ENCODE peak calls at places on chromosomes 7 and 10, in four cellular contexts. P is fibroblast of the aortic adventitia, E is neural crest cell, N is glutamatergic neuron. H is an unnamed sample.

GRCh38 chr7:151709141-151710038 is 167.5 kb downstream of the PRKAG2 start:
- DNase-seq in P (peak; percentile 40), E (no peak), N (no peak), H (no peak)

GRCh38 chr10:76036410-76036940 is 605.1 kb downstream of the LRMDA start:
- DNase-seq in P (peak; percentile 81), E (peak; percentile 77), N (peak; percentile 79), H (peak; percentile 81)

GRCh38 chr7:110418651-110419270 is 672.2 kb upstream of the LRRN3 start:
- DNase-seq in P (no peak), E (no peak), N (no peak), H (no peak)

GRCh38 chr7:112132123-112132694 is 74.0 kb downstream of the DOCK4 start:
- DNase-seq in P (no peak), E (no peak), N (no peak), H (no peak)

GRCh38 chr7:4216016-4216415 is 466.1 kb upstream of the FOXK1 start:
- DNase-seq in P (no peak), E (no peak), N (no peak), H (no peak)

GRCh38 chr7:92763636-92764423 is 72.5 kb downstream of the CDK6 start:
- DNase-seq in P (peak; percentile 44), E (no peak), N (no peak), H (no peak)

GRCh38 chr10:133308431-133309110 is at the start of the genes TUBGCP2 and ZNF511:
- DNase-seq in P (peak; percentile 80), E (peak; percentile 78), N (peak; percentile 90), H (peak; percentile 88)

GRCh38 chr7:47330561-47331178 is 251.2 kb downstream of the TNS3 start:
- DNase-seq in P (no peak), E (no peak), N (no peak), H (no peak)

GRCh38 chr7:15007507-15007906 is 105.0 kb upstream of the DGKB start:
- DNase-seq in P (peak; percentile 5), E (no peak), N (peak; percentile 22), H (peak; percentile 14)

GRCh38 chr10:54773506-54773905 is 27.5 kb downstream of the PCDH15 start:
- DNase-seq in P (no peak), E (no peak), N (no peak), H (no peak)

GRCh38 chr7:26588511-26588910 is 275.9 kb downstream of the SKAP2 start:
- DNase-seq in P (no peak), E (no peak), N (peak; percentile 56), H (no peak)

GRCh38 chr7:108613147-108613948 is 43.7 kb downstream of the DNAJB9 start:
- DNase-seq in P (peak; percentile 61), E (no peak), N (no peak), H (peak; percentile 8)

GRCh38 chr10:6542999-6543430 is 37.1 kb downstream of the PRKCQ start:
- DNase-seq in P (no peak), E (no peak), N (no peak), H (no peak)

GRCh38 chr10:79044036-79044664 is 24.6 kb upstream of the ZMIZ1 start:
- DNase-seq in P (no peak), E (no peak), N (peak; percentile 19), H (no peak)

GRCh38 chr7:142602183-142602582 is 147.1 kb upstream of the PRSS1 start:
- DNase-seq in P (no peak), E (no peak), N (no peak), H (no peak)

GRCh38 chr7:126700807-126701604 is 551.7 kb downstream of the GRM8 start:
- DNase-seq in P (peak; percentile 88), E (peak; percentile 37), N (peak; percentile 53), H (peak; percentile 51)

GRCh38 chr7:39810204-39810642 is 139.8 kb upstream of the CDK13 start:
- DNase-seq in P (no peak), E (no peak), N (no peak), H (no peak)

GRCh38 chr7:74483402-74484336 is 30.0 kb downstream of the GTF2IRD1 start:
- DNase-seq in P (peak; percentile 40), E (no peak), N (no peak), H (no peak)

GRCh38 chr7:36777062-36777461 is 52.8 kb upstream of the AOAH start:
- DNase-seq in P (no peak), E (no peak), N (no peak), H (no peak)

GRCh38 chr7:24233386-24233785 is 50.6 kb upstream of the NPY start:
- DNase-seq in P (no peak), E (no peak), N (no peak), H (no peak)

GRCh38 chr10:126199221-126199998 is 188.9 kb downstream of the ADAM12 start:
- DNase-seq in P (peak; percentile 99), E (no peak), N (no peak), H (no peak)

GRCh38 chr10:98814459-98814858 is 367.7 kb upstream of the HPS1 start:
- DNase-seq in P (no peak), E (no peak), N (no peak), H (no peak)

GRCh38 chr10:124081547-124082140 is 11.8 kb downstream of the CHST15 start:
- DNase-seq in P (no peak), E (no peak), N (no peak), H (no peak)

GRCh38 chr10:60093317-60093716 is 187.0 kb upstream of the CCDC6 start:
- DNase-seq in P (no peak), E (no peak), N (no peak), H (no peak)

GRCh38 chr7:24979470-24979862 is 512 bp downstream of the OSBPL3 start:
- DNase-seq in P (no peak), E (peak; percentile 51), N (peak; percentile 74), H (peak; percentile 69)

GRCh38 chr10:28891058-28891713 is 213.9 kb downstream of the BAMBI start:
- DNase-seq in P (no peak), E (no peak), N (no peak), H (no peak)

GRCh38 chr10:90642650-90643049 is 215.2 kb downstream of the HTR7 start:
- DNase-seq in P (peak; percentile 76), E (no peak), N (no peak), H (no peak)

GRCh38 chr10:104327745-104328635 is 10.3 kb downstream of the ITPRIP start:
- DNase-seq in P (peak; percentile 76), E (peak; percentile 53), N (no peak), H (peak; percentile 46)

GRCh38 chr7:80859272-80859970 is 59.4 kb downstream of the SEMA3C start:
- DNase-seq in P (peak; percentile 52), E (no peak), N (no peak), H (no peak)

GRCh38 chr10:123522702-123523312 is 143.3 kb upstream of the GPR26 start:
- DNase-seq in P (no peak), E (no peak), N (no peak), H (no peak)

GRCh38 chr10:84205049-84205852 is 10.9 kb downstream of the CDHR1 start:
- DNase-seq in P (peak; percentile 25), E (peak; percentile 74), N (peak; percentile 91), H (peak; percentile 79)

GRCh38 chr7:74612015-74612829 is 45.3 kb upstream of the GTF2I start:
- DNase-seq in P (peak; percentile 16), E (peak; percentile 16), N (peak; percentile 30), H (no peak)

GRCh38 chr10:100561005-100561404 is 25.3 kb downstream of the HIF1AN start:
- DNase-seq in P (no peak), E (no peak), N (no peak), H (no peak)

GRCh38 chr7:66255533-66256100 is 50.5 kb downstream of the TPST1 start:
- DNase-seq in P (peak; percentile 63), E (no peak), N (no peak), H (no peak)

GRCh38 chr7:2825595-2826227 is 18.4 kb downstream of the GNA12 start:
- DNase-seq in P (no peak), E (no peak), N (no peak), H (no peak)

GRCh38 chr7:134457166-134457565 is 1.7 kb downstream of the AKR1B1 start:
- DNase-seq in P (peak; percentile 59), E (no peak), N (no peak), H (no peak)

GRCh38 chr10:94673614-94674321 is 9.8 kb upstream of the CYP2C18 start:
- DNase-seq in P (no peak), E (no peak), N (no peak), H (no peak)

GRCh38 chr10:94678475-94678874 is 5.1 kb upstream of the CYP2C18 start:
- DNase-seq in P (no peak), E (no peak), N (no peak), H (no peak)

GRCh38 chr10:94680544-94680943 is 3.0 kb upstream of the CYP2C18 start:
- DNase-seq in P (peak; percentile 9), E (no peak), N (no peak), H (no peak)

GRCh38 chr10:94683214-94684054 is at the start of gene CYP2C18:
- DNase-seq in P (no peak), E (no peak), N (no peak), H (no peak)

GRCh38 chr10:94677691-94678090 is 5.8 kb upstream of the CYP2C18 start:
- DNase-seq in P (no peak), E (no peak), N (no peak), H (no peak)
- TF ChIP-seq CTCF in P (peak; percentile 3), E (peak; percentile 32), N (peak; percentile 40), H (no peak)

GRCh38 chr7:79453558-79454324 is at the start of gene MAGI2:
- DNase-seq in P (peak; percentile 88), E (peak; percentile 73), N (peak; percentile 70), H (peak; percentile 80)
- TF ChIP-seq CTCF in P (no peak), E (no peak), N (no peak), H (no peak)

DNA sequence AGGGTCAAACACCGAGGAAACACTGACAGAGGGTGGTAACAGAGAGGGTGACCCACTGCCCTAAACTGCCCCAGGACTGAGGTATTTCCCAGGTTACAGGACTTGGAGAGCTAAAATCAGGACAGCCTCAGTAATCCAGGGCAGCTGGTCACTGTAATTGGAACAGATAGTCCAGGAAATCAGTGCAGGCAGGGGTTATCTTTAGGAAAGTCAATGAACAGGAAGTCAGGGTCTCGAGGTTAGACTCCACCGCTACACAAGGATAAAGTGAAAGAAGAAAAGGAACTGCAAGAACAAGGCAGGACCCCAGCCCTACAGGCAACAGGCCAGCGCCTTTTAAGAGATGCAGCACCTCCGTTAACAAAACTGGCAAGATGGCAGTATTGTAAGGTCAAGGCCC is 61.1 kb downstream of the CAV1 start:
- DNase-seq in P (no peak), E (no peak), N (no peak), H (no peak)
- TF ChIP-seq CTCF in P (no peak), E (no peak), N (no peak), H (no peak)

DNA sequence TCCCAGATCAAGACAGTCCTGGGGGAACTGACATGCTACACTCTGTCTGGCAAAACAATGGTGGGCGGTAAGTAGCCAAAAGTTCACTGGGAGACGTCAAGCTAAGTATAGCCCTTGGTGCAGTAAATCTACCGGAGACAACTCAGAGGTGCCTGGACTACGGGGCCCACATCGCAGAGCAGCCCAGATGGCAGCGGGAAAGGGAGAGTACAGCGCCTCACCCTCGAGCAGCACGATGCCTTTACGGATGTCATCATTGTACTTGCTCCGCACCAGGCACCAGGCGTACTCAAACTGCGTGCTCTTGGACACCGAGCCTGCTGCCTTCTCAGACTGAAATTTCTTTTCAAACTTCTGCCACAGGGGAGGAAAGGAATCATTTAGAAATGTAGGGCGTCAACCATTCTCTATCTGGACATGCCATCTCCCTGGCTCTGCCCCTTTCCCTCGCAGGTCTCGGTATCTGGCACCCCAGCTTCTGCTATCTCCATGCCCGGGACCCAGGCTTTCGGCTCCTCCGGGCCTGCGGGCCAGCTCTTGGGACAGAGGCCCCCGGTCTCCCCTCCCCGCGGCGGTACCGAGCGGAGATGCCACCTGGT is 996 bp downstream of the FIS1 start:
- DNase-seq in P (peak; percentile 47), E (no peak), N (no peak), H (no peak)
- TF ChIP-seq CTCF in P (no peak), E (no peak), N (no peak), H (no peak)

GRCh38 chr10:23525406-23525805 is 86.5 kb downstream of the OTUD1 start:
- DNase-seq in P (peak; percentile 14), E (no peak), N (no peak), H (no peak)
- TF ChIP-seq CTCF in P (no peak), E (peak; percentile 40), N (no peak), H (no peak)